ENCODE peak calls at places on chromosome 21, in seven cellular contexts. Z, S, F, W, Q, B and H are unnamed samples.

GRCh38 chr21:36310016-36310415 is 10.0 kb upstream of the MORC3 start:
- DNase-seq in Z (no peak), S (no peak), F (no peak), W (peak), Q (no peak), B (no peak), H (no peak)

GRCh38 chr21:14862794-14863720 is 201.7 kb downstream of the NRIP1 start:
- DNase-seq in Z (no peak), S (no peak), F (no peak), W (no peak), Q (no peak), B (peak), H (no peak)

GRCh38 chr21:42403611-42404231 is at the start of gene UBASH3A:
- DNase-seq in Z (peak), S (no peak), F (no peak), W (no peak), Q (no peak), B (no peak), H (no peak)

GRCh38 chr21:37455504-37455911 is 88.9 kb downstream of the DYRK1A start:
- DNase-seq in Z (no peak), S (no peak), F (no peak), W (no peak), Q (no peak), B (peak), H (no peak)

GRCh38 chr21:16195476-16195875 is 465.7 kb downstream of the USP25 start:
- DNase-seq in Z (no peak), S (no peak), F (no peak), W (no peak), Q (no peak), B (peak), H (no peak)

GRCh38 chr21:31476551-31477120 is 132.6 kb upstream of the TIAM1 start:
- DNase-seq in Z (no peak), S (no peak), F (no peak), W (no peak), Q (no peak), B (peak), H (no peak)

GRCh38 chr21:17429936-17430335 is 82.9 kb upstream of the CXADR start:
- DNase-seq in Z (no peak), S (no peak), F (no peak), W (no peak), Q (no peak), B (no peak), H (no peak)

GRCh38 chr21:44357064-44357837 is 3.8 kb downstream of the TRPM2 start:
- DNase-seq in Z (no peak), S (no peak), F (no peak), W (no peak), Q (no peak), B (no peak), H (no peak)

GRCh38 chr21:15208787-15209186 is 144.0 kb upstream of the NRIP1 start:
- DNase-seq in Z (no peak), S (no peak), F (no peak), W (no peak), Q (no peak), B (no peak), H (no peak)

GRCh38 chr21:33839167-33839716 is 76.4 kb downstream of the ATP5PO start:
- DNase-seq in Z (no peak), S (no peak), F (peak), W (no peak), Q (no peak), B (no peak), H (no peak)

GRCh38 chr21:44368711-44369446 is 15.5 kb downstream of the TRPM2 start:
- DNase-seq in Z (no peak), S (peak), F (peak), W (peak), Q (no peak), B (no peak), H (no peak)

GRCh38 chr21:37367758-37368535 is 1.4 kb downstream of the DYRK1A start:
- DNase-seq in Z (peak), S (no peak), F (peak), W (peak), Q (no peak), B (peak), H (no peak)